ENCODE peak calls at places on chromosomes 7 and 10, in ten cellular contexts. B is CD8-positive, alpha-beta T cell; C is AG04450; E is lower lobe of right lung; W is Peyer's patch; X is endothelial cell of umbilical vein; A is tibial nerve; Z is suprapubic skin; D is adrenal gland; Q is colonic mucosa. M is an unnamed sample.
A peak's percentile ranks its signal among the peaks of the same experiment; 100 is the strongest.

GRCh38 chr10:100346351-100346764 is 675 bp upstream of the SCD start:
- DNase-seq in X (peak; percentile 84), C (peak; percentile 27), Z (no peak), B (peak; percentile 55), A (peak; percentile 31), E (peak; percentile 83), Q (peak; percentile 79), W (peak; percentile 65), D (peak; percentile 82), M (no peak)

GRCh38 chr7:30973791-30974604 is 10.2 kb downstream of the GHRHR start:
- DNase-seq in W (no peak), A (no peak), B (no peak), E (no peak), Z (peak; percentile 41), C (no peak), Q (peak; percentile 12), D (peak; percentile 46), X (no peak), M (no peak)

GRCh38 chr7:130818056-130818455 is 84.0 kb upstream of the KLF14 start:
- DNase-seq in E (no peak), C (no peak), Q (no peak), Z (no peak), A (no peak), D (no peak), W (no peak), X (peak; percentile 44), B (no peak), M (no peak)

GRCh38 chr7:73522081-73522818 is at the start of gene BAZ1B:
- DNase-seq in Z (peak; percentile 99), W (peak; percentile 98), A (peak; percentile 97), X (peak; percentile 98), B (peak; percentile 96), E (peak; percentile 99), C (peak; percentile 95), Q (peak; percentile 98), D (peak; percentile 99), M (peak; percentile 99)

GRCh38 chr10:43595739-43596298 is 10.4 kb upstream of the ZNF485 start:
- DNase-seq in C (no peak), B (peak; percentile 23), E (no peak), D (no peak), Q (no peak), W (no peak), Z (no peak), A (no peak), X (no peak), M (no peak)

GRCh38 chr10:6665847-6666246 is 85.8 kb upstream of the PRKCQ start:
- DNase-seq in Q (no peak), A (no peak), Z (no peak), D (no peak), B (peak; percentile 51), C (no peak), X (no peak), E (no peak), W (no peak), M (no peak)

GRCh38 chr7:98324782-98325181 is 43.3 kb downstream of the BRI3 start:
- DNase-seq in A (no peak), B (no peak), D (no peak), X (no peak), W (no peak), Z (no peak), C (no peak), E (no peak), Q (no peak), M (no peak)

GRCh38 chr10:127100983-127101615 is 95.3 kb downstream of the INSYN2A start:
- DNase-seq in W (no peak), D (no peak), Q (no peak), C (no peak), A (no peak), B (no peak), E (no peak), Z (no peak), X (no peak), M (no peak)

GRCh38 chr7:15839415-15840100 is 153.1 kb upstream of the MEOX2 start:
- DNase-seq in A (peak; percentile 32), D (peak; percentile 60), Q (no peak), X (peak; percentile 78), Z (peak; percentile 76), W (no peak), E (peak; percentile 46), B (no peak), C (no peak), M (no peak)

GRCh38 chr7:29723599-29723998 is 82.7 kb upstream of the WIPF3 start:
- DNase-seq in A (no peak), B (no peak), Q (no peak), E (no peak), X (peak; percentile 32), C (no peak), D (no peak), Z (no peak), W (no peak), M (no peak)

GRCh38 chr10:34249634-34250033 is 565.5 kb downstream of the PARD3 start:
- DNase-seq in B (no peak), D (no peak), A (no peak), Q (no peak), W (no peak), E (no peak), C (no peak), X (no peak), Z (no peak), M (no peak)
- TF ChIP-seq CTCF in B (no peak), D (no peak), A (no peak), Q (no peak), W (no peak), E (no peak), C (no peak), X (no peak), Z (no peak), M (no peak)

DNA sequence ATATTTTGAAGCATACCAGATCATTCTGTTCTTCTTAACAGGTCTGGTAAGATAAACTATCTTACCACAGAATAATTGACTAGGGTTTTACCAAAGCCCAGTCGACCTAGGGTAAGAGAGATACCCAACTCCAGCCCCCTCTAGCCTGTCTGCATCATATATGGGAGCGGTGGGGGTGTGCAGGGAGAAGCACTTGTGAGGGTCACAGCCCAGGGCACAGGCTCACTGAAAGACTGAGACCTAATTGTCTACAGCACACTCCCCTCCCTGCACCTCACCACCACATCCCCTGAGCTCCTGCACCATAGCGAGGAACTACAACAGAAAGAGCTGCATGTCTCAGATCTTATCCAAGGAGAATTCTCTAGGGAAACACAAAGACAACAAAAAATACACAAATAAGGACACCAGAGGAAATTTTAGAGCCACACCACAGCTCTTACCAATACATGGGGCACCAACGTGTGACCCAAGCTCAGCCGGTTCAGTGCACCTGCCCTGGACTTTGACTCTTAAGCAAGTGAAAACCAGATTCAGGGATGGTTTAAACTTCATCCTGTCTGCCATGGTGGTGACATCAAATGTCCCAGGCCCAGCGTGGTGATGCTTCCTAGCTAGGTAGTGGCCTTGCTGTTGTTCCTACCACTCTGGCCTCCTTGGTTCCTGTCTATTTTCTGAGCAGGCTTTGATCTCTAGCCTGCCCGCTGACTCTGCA is 150.8 kb downstream of the HERPUD2 start:
- DNase-seq in X (no peak), Q (no peak), W (no peak), D (peak; percentile 9), A (no peak), Z (no peak), B (no peak), E (no peak), C (no peak), M (no peak)
- H3K27me3 ChIP-seq in X (peaks cover 9% of the 10 kb centered on the region), Q (no peaks in the 10 kb centered on the region), W (no peaks in the 10 kb centered on the region), D (no peaks in the 10 kb centered on the region), A (no peaks in the 10 kb centered on the region), Z (peaks cover 11% of the 10 kb centered on the region), B (no peaks in the 10 kb centered on the region), E (peaks cover 4% of the 10 kb centered on the region), C (peaks cover 21% of the 10 kb centered on the region), M (no peaks in the 10 kb centered on the region)

GRCh38 chr10:59967079-59967478 is 60.7 kb upstream of the CCDC6 start:
- DNase-seq in A (no peak), C (no peak), Z (no peak), X (no peak), W (no peak), E (no peak), D (no peak), B (no peak), Q (no peak), M (no peak)

GRCh38 chr10:59971915-59972314 is 65.6 kb upstream of the CCDC6 start:
- DNase-seq in D (no peak), C (no peak), Q (peak; percentile 75), Z (no peak), X (no peak), E (no peak), W (no peak), A (no peak), B (no peak), M (peak; percentile 59)

GRCh38 chr10:59965899-59966650 is 59.7 kb upstream of the CCDC6 start:
- DNase-seq in E (no peak), Q (no peak), Z (no peak), D (no peak), W (no peak), A (no peak), C (no peak), B (no peak), X (no peak), M (no peak)

GRCh38 chr10:59968705-59969104 is 62.3 kb upstream of the CCDC6 start:
- DNase-seq in Z (no peak), W (no peak), Q (peak; percentile 64), B (no peak), E (no peak), A (no peak), C (no peak), X (no peak), D (no peak), M (no peak)

GRCh38 chr10:59970396-59971368 is 64.3 kb upstream of the CCDC6 start:
- DNase-seq in Z (no peak), D (no peak), B (no peak), E (no peak), X (no peak), W (no peak), C (no peak), Q (no peak), A (no peak), M (no peak)
- TF ChIP-seq CTCF in Z (no peak), D (no peak), B (no peak), E (no peak), X (no peak), W (no peak), C (no peak), Q (no peak), A (no peak), M (no peak)

GRCh38 chr7:27192546-27193334 is 7.2 kb downstream of the HOXA13 start:
- DNase-seq in A (peak; percentile 21), B (no peak), X (no peak), Z (peak; percentile 62), D (peak; percentile 48), C (no peak), W (peak; percentile 56), E (no peak), Q (peak; percentile 55), M (no peak)

GRCh38 chr7:27190284-27190748 is 5.3 kb upstream of the HOXA11 start:
- DNase-seq in X (no peak), D (peak; percentile 29), A (no peak), B (no peak), W (no peak), Q (peak; percentile 39), Z (peak; percentile 21), E (no peak), C (no peak), M (no peak)

GRCh38 chr7:27191716-27192545 is 6.9 kb upstream of the HOXA11 start:
- DNase-seq in A (peak; percentile 26), E (no peak), D (peak; percentile 49), W (peak; percentile 53), C (no peak), Z (peak; percentile 69), Q (peak; percentile 70), B (no peak), X (no peak), M (no peak)

GRCh38 chr7:27189560-27190283 is 4.7 kb upstream of the HOXA11 start:
- DNase-seq in Z (peak; percentile 55), X (no peak), B (no peak), D (peak; percentile 17), Q (no peak), A (no peak), E (no peak), C (no peak), W (peak; percentile 50), M (peak; percentile 22)

GRCh38 chr7:27191081-27191715 is 6.2 kb upstream of the HOXA11 start:
- DNase-seq in D (peak; percentile 20), C (no peak), Z (peak; percentile 45), X (no peak), A (peak; percentile 11), W (peak; percentile 33), E (no peak), Q (peak; percentile 47), B (no peak), M (peak; percentile 39)
- H3K27me3 ChIP-seq in D (peaks cover 100% of the 10 kb centered on the region), C (peaks cover 91% of the 10 kb centered on the region), Z (peaks cover 98% of the 10 kb centered on the region), X (peaks cover 20% of the 10 kb centered on the region), A (no peaks in the 10 kb centered on the region), W (peaks cover 85% of the 10 kb centered on the region), E (peaks cover 100% of the 10 kb centered on the region), Q (no peaks in the 10 kb centered on the region), B (peaks cover 90% of the 10 kb centered on the region), M (peaks cover 8% of the 10 kb centered on the region)

M was measured in pancreas.